ENCODE peak calls at places on chromosomes 7 and 10, in seven cellular contexts. B is cardiac fibroblast, M is heart right ventricle, G is tibial artery, Y is kidney epithelial cell, W is left ventricle myocardium inferior, I is breast epithelium. O is an unnamed sample.

GRCh38 chr7:45703373-45703821 is 129.2 kb downstream of the ADCY1 start:
- DNase-seq in B (no peak), M (no peak), G (peak; percentile 55), Y (no peak), W (no peak), I (no peak), O (no peak)

GRCh38 chr7:51141451-51141971 is 175.1 kb downstream of the COBL start:
- DNase-seq in B (peak; percentile 68), M (no peak), G (no peak), Y (no peak), W (no peak), I (no peak), O (no peak)

GRCh38 chr7:101239191-101239950 is 1.8 kb upstream of the CLDN15 start:
- DNase-seq in B (no peak), M (no peak), G (no peak), Y (no peak), W (no peak), I (no peak), O (no peak)

GRCh38 chr7:94375167-94375566 is 19.5 kb upstream of the COL1A2 start:
- DNase-seq in B (peak; percentile 98), M (no peak), G (peak; percentile 81), Y (peak; percentile 74), W (peak; percentile 39), I (no peak), O (no peak)

GRCh38 chr7:78529392-78529791 is 730.8 kb downstream of the PHTF2 start:
- DNase-seq in B (no peak), M (no peak), G (no peak), Y (no peak), W (no peak), I (no peak), O (no peak)

GRCh38 chr7:2732959-2733584 is 45.1 kb downstream of the AMZ1 start:
- DNase-seq in B (peak; percentile 77), M (peak; percentile 67), G (peak; percentile 90), Y (no peak), W (peak; percentile 75), I (peak; percentile 71), O (peak; percentile 93)

GRCh38 chr10:47076949-47077348 is 165.7 kb downstream of the PTPN20 start:
- DNase-seq in B (peak; percentile 39), M (no peak), G (no peak), Y (peak; percentile 1), W (no peak), I (no peak), O (no peak)

GRCh38 chr10:81863771-81864170 is 11.2 kb upstream of the NRG3 start:
- DNase-seq in B (peak; percentile 26), M (no peak), G (no peak), Y (no peak), W (no peak), I (no peak), O (no peak)

GRCh38 chr10:49309691-49310371 is 10.9 kb downstream of the C10orf71 start:
- DNase-seq in B (no peak), M (no peak), G (peak; percentile 41), Y (no peak), W (no peak), I (no peak), O (no peak)

GRCh38 chr10:15348579-15348978 is 22.5 kb downstream of the FAM171A1 start:
- DNase-seq in B (peak; percentile 73), M (peak; percentile 15), G (no peak), Y (no peak), W (peak; percentile 33), I (no peak), O (no peak)

GRCh38 chr7:17913250-17913649 is 27.0 kb downstream of the SNX13 start:
- DNase-seq in B (no peak), M (no peak), G (no peak), Y (no peak), W (no peak), I (no peak), O (no peak)

GRCh38 chr7:143372070-143372469 is 9.1 kb upstream of the ZYX start:
- DNase-seq in B (peak; percentile 49), M (peak; percentile 57), G (peak; percentile 79), Y (no peak), W (peak; percentile 58), I (no peak), O (peak; percentile 56)

GRCh38 chr10:24685958-24686540 is 37.6 kb downstream of the ARHGAP21 start:
- DNase-seq in B (peak; percentile 72), M (no peak), G (no peak), Y (no peak), W (no peak), I (no peak), O (no peak)

GRCh38 chr10:132997517-132998265 is 55.3 kb upstream of the CFAP46 start:
- DNase-seq in B (no peak), M (peak; percentile 1), G (no peak), Y (no peak), W (no peak), I (no peak), O (no peak)

GRCh38 chr7:50449501-50449880 is 659 bp downstream of the FIGNL1 start:
- DNase-seq in B (no peak), M (no peak), G (no peak), Y (no peak), W (no peak), I (no peak), O (no peak)

GRCh38 chr10:116444527-116445142 is 17.0 kb downstream of the PNLIPRP3 start:
- DNase-seq in B (peak; percentile 52), M (no peak), G (no peak), Y (no peak), W (no peak), I (no peak), O (peak; percentile 1)

GRCh38 chr7:2689951-2690705 is 2.1 kb downstream of the AMZ1 start:
- DNase-seq in B (peak; percentile 46), M (no peak), G (no peak), Y (no peak), W (no peak), I (no peak), O (no peak)

GRCh38 chr10:19702215-19702614 is 114.0 kb upstream of the PLXDC2 start:
- DNase-seq in B (peak; percentile 62), M (no peak), G (no peak), Y (no peak), W (no peak), I (no peak), O (no peak)

GRCh38 chr7:30175171-30175570 is 40.4 kb downstream of the MTURN start:
- DNase-seq in B (peak; percentile 55), M (no peak), G (no peak), Y (no peak), W (no peak), I (no peak), O (no peak)

GRCh38 chr7:95960706-95961244 is 188.4 kb downstream of the DYNC1I1 start:
- DNase-seq in B (no peak), M (no peak), G (no peak), Y (no peak), W (no peak), I (no peak), O (no peak)

GRCh38 chr10:22742678-22743077 is 28.3 kb upstream of the PIP4K2A start:
- DNase-seq in B (no peak), M (no peak), G (no peak), Y (no peak), W (no peak), I (no peak), O (no peak)

GRCh38 chr7:117381357-117381756 is 45.9 kb downstream of the ASZ1 start:
- DNase-seq in B (no peak), M (no peak), G (no peak), Y (no peak), W (no peak), I (no peak), O (no peak)

GRCh38 chr7:4820968-4821471 is 40.8 kb downstream of the PAPOLB start:
- DNase-seq in B (no peak), M (no peak), G (no peak), Y (no peak), W (no peak), I (no peak), O (no peak)

GRCh38 chr10:110681023-110681681 is 37.0 kb downstream of the RBM20 start:
- DNase-seq in B (peak; percentile 37), M (peak; percentile 23), G (no peak), Y (peak; percentile 26), W (peak; percentile 31), I (no peak), O (no peak)

GRCh38 chr7:83819911-83820310 is 171.0 kb upstream of the SEMA3E start:
- DNase-seq in B (no peak), M (no peak), G (no peak), Y (no peak), W (no peak), I (no peak), O (no peak)

GRCh38 chr10:101075775-101076174 is 14.0 kb downstream of the KAZALD1 start:
- DNase-seq in B (no peak), M (no peak), G (no peak), Y (no peak), W (no peak), I (no peak), O (no peak)

GRCh38 chr10:67476201-67476600 is 219.8 kb downstream of the CTNNA3 start:
- DNase-seq in B (no peak), M (no peak), G (no peak), Y (no peak), W (no peak), I (no peak), O (no peak)

GRCh38 chr10:67473850-67474633 is 222.0 kb downstream of the CTNNA3 start:
- DNase-seq in B (no peak), M (no peak), G (no peak), Y (no peak), W (no peak), I (no peak), O (no peak)

GRCh38 chr10:67477868-67478267 is 218.1 kb downstream of the CTNNA3 start:
- DNase-seq in B (no peak), M (no peak), G (no peak), Y (no peak), W (no peak), I (no peak), O (no peak)
- TF ChIP-seq CTCF in B (no peak), M (no peak), G (no peak), Y (no peak), W (no peak), I (no peak), O (no peak)

GRCh38 chr7:71131753-71132520 is at the start of gene GALNT17:
- DNase-seq in B (no peak), M (peak; percentile 25), G (peak; percentile 67), Y (no peak), W (peak; percentile 20), I (no peak), O (no peak)
- H3K4me3 ChIP-seq in B (peak within 1 kb of the TSS; percentile 21), M (peak within 1 kb of the TSS; percentile 60), G (peak within 1 kb of the TSS; percentile 84), Y (peak within 1 kb of the TSS; percentile 28), W (peak within 1 kb of the TSS; percentile 72), I (peak within 1 kb of the TSS; percentile 70), O (no peak within 1 kb of the TSS)

GRCh38 chr7:158760936-158761335 is 56.3 kb upstream of the NCAPG2 start:
- DNase-seq in B (no peak), M (no peak), G (no peak), Y (no peak), W (no peak), I (no peak), O (no peak)
- TF ChIP-seq CTCF in B (peak; percentile 8), M (no peak), G (no peak), Y (no peak), W (no peak), I (no peak), O (peak; percentile 37)

DNA sequence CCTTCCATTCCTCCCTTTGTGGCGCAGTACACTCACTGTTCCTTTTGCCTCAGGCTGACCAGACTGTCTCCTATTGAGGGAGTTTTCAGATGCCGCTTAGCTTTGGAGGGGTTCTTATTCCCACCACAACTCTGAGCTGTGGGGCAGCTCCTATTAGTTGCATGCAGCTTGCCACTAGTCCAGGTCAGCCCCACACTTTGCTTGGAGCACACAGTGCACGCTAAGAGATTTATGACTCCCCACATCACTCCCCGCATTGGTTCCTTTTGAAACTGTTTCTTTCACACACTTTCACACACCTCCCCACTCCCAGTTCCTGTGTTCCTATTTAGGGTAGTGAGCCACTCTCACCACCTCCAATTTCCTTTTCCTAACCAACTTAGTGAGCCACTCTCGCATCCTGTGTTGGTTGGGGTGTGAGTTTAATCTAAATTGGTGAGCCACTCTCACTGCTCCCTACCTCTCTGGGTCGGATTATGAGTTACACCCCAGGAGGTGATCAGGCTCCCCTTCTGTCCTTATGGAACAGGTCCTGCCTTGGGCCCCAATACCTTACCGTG is 10.4 kb upstream of the ZNF485 start:
- DNase-seq in B (no peak), M (no peak), G (no peak), Y (no peak), W (no peak), I (no peak), O (no peak)
- H3K4me3 ChIP-seq in B (no peak overlapping the region), M (peak overlapping the region; percentile 36), G (no peak overlapping the region), Y (no peak overlapping the region), W (peak overlapping the region; percentile 52), I (no peak overlapping the region), O (no peak overlapping the region)